ENCODE peak calls at places on chromosome 20, in seven cellular contexts. One of them, this sample, is unnamed.

GRCh38 chr20:59764037-59764436 is 159.7 kb downstream of the PHACTR3 start:
- DNase-seq in AG10803: no peak
- DNase-seq in endothelial cell: no peak
- DNase-seq in activated CD4-positive, alpha-beta T cell treated with anti-CD3 and anti-CD28 coated beads, Interleukin-2, amount 50 U/mL, for 1 hour: no peak
- DNase-seq in Kasumi-1: no peak
- DNase-seq in KBM-7: no peak
- DNase-seq in activated naive CD4-positive, alpha-beta T cell treated with anti-CD3 and anti-CD28 coated beads, Interleukin-2, amount 50 U/mL, for 72 hours: no peak
- DNase-seq in this sample: no peak

GRCh38 chr20:62677678-62678077 is 31.0 kb upstream of the NTSR1 start:
- DNase-seq in AG10803: no peak
- DNase-seq in endothelial cell: no peak
- DNase-seq in activated CD4-positive, alpha-beta T cell treated with anti-CD3 and anti-CD28 coated beads, Interleukin-2, amount 50 U/mL, for 1 hour: no peak
- DNase-seq in Kasumi-1: no peak
- DNase-seq in KBM-7: no peak
- DNase-seq in activated naive CD4-positive, alpha-beta T cell treated with anti-CD3 and anti-CD28 coated beads, Interleukin-2, amount 50 U/mL, for 72 hours: no peak
- DNase-seq in this sample: no peak

GRCh38 chr20:10282930-10283556 is 64.4 kb downstream of the SNAP25 start:
- DNase-seq in AG10803: peak
- DNase-seq in endothelial cell: no peak
- DNase-seq in activated CD4-positive, alpha-beta T cell treated with anti-CD3 and anti-CD28 coated beads, Interleukin-2, amount 50 U/mL, for 1 hour: no peak
- DNase-seq in Kasumi-1: no peak
- DNase-seq in KBM-7: no peak
- DNase-seq in activated naive CD4-positive, alpha-beta T cell treated with anti-CD3 and anti-CD28 coated beads, Interleukin-2, amount 50 U/mL, for 72 hours: no peak
- DNase-seq in this sample: no peak

GRCh38 chr20:36792422-36792821 is 18.9 kb upstream of the DSN1 start:
- DNase-seq in AG10803: peak
- DNase-seq in endothelial cell: peak
- DNase-seq in activated CD4-positive, alpha-beta T cell treated with anti-CD3 and anti-CD28 coated beads, Interleukin-2, amount 50 U/mL, for 1 hour: no peak
- DNase-seq in Kasumi-1: peak
- DNase-seq in KBM-7: peak
- DNase-seq in activated naive CD4-positive, alpha-beta T cell treated with anti-CD3 and anti-CD28 coated beads, Interleukin-2, amount 50 U/mL, for 72 hours: no peak
- DNase-seq in this sample: peak

GRCh38 chr20:62276448-62276847 is 26.3 kb upstream of the ADRM1 start:
- DNase-seq in AG10803: no peak
- DNase-seq in endothelial cell: no peak
- DNase-seq in activated CD4-positive, alpha-beta T cell treated with anti-CD3 and anti-CD28 coated beads, Interleukin-2, amount 50 U/mL, for 1 hour: no peak
- DNase-seq in Kasumi-1: no peak
- DNase-seq in KBM-7: no peak
- DNase-seq in activated naive CD4-positive, alpha-beta T cell treated with anti-CD3 and anti-CD28 coated beads, Interleukin-2, amount 50 U/mL, for 72 hours: no peak
- DNase-seq in this sample: no peak

GRCh38 chr20:868279-868678 is 34.8 kb downstream of the FAM110A start:
- DNase-seq in AG10803: no peak
- DNase-seq in endothelial cell: no peak
- DNase-seq in activated CD4-positive, alpha-beta T cell treated with anti-CD3 and anti-CD28 coated beads, Interleukin-2, amount 50 U/mL, for 1 hour: no peak
- DNase-seq in Kasumi-1: no peak
- DNase-seq in KBM-7: no peak
- DNase-seq in activated naive CD4-positive, alpha-beta T cell treated with anti-CD3 and anti-CD28 coated beads, Interleukin-2, amount 50 U/mL, for 72 hours: no peak
- DNase-seq in this sample: no peak

GRCh38 chr20:47704746-47705496 is 80.4 kb downstream of the SULF2 start:
- DNase-seq in AG10803: no peak
- DNase-seq in endothelial cell: no peak
- DNase-seq in activated CD4-positive, alpha-beta T cell treated with anti-CD3 and anti-CD28 coated beads, Interleukin-2, amount 50 U/mL, for 1 hour: no peak
- DNase-seq in Kasumi-1: peak
- DNase-seq in KBM-7: no peak
- DNase-seq in activated naive CD4-positive, alpha-beta T cell treated with anti-CD3 and anti-CD28 coated beads, Interleukin-2, amount 50 U/mL, for 72 hours: no peak
- DNase-seq in this sample: no peak

GRCh38 chr20:62972270-62973032 is 19.9 kb downstream of the SLC17A9 start:
- DNase-seq in AG10803: peak
- DNase-seq in endothelial cell: peak
- DNase-seq in activated CD4-positive, alpha-beta T cell treated with anti-CD3 and anti-CD28 coated beads, Interleukin-2, amount 50 U/mL, for 1 hour: peak
- DNase-seq in Kasumi-1: peak
- DNase-seq in KBM-7: peak
- DNase-seq in activated naive CD4-positive, alpha-beta T cell treated with anti-CD3 and anti-CD28 coated beads, Interleukin-2, amount 50 U/mL, for 72 hours: peak
- DNase-seq in this sample: peak

GRCh38 chr20:23826541-23827018 is at the start of gene CST2:
- DNase-seq in AG10803: no peak
- DNase-seq in endothelial cell: no peak
- DNase-seq in activated CD4-positive, alpha-beta T cell treated with anti-CD3 and anti-CD28 coated beads, Interleukin-2, amount 50 U/mL, for 1 hour: no peak
- DNase-seq in Kasumi-1: no peak
- DNase-seq in KBM-7: no peak
- DNase-seq in activated naive CD4-positive, alpha-beta T cell treated with anti-CD3 and anti-CD28 coated beads, Interleukin-2, amount 50 U/mL, for 72 hours: no peak
- DNase-seq in this sample: no peak

GRCh38 chr20:59010321-59010994 is 3.4 kb upstream of the CTSZ start:
- DNase-seq in AG10803: no peak
- DNase-seq in endothelial cell: peak
- DNase-seq in activated CD4-positive, alpha-beta T cell treated with anti-CD3 and anti-CD28 coated beads, Interleukin-2, amount 50 U/mL, for 1 hour: no peak
- DNase-seq in Kasumi-1: no peak
- DNase-seq in KBM-7: no peak
- DNase-seq in activated naive CD4-positive, alpha-beta T cell treated with anti-CD3 and anti-CD28 coated beads, Interleukin-2, amount 50 U/mL, for 72 hours: peak
- DNase-seq in this sample: no peak

GRCh38 chr20:21074605-21075336 is 31.4 kb downstream of the LINC00237 start:
- DNase-seq in AG10803: no peak
- DNase-seq in endothelial cell: no peak
- DNase-seq in activated CD4-positive, alpha-beta T cell treated with anti-CD3 and anti-CD28 coated beads, Interleukin-2, amount 50 U/mL, for 1 hour: no peak
- DNase-seq in Kasumi-1: no peak
- DNase-seq in KBM-7: peak
- DNase-seq in activated naive CD4-positive, alpha-beta T cell treated with anti-CD3 and anti-CD28 coated beads, Interleukin-2, amount 50 U/mL, for 72 hours: no peak
- DNase-seq in this sample: no peak

GRCh38 chr20:47724398-47724797 is 60.9 kb downstream of the SULF2 start:
- DNase-seq in AG10803: no peak
- DNase-seq in endothelial cell: no peak
- DNase-seq in activated CD4-positive, alpha-beta T cell treated with anti-CD3 and anti-CD28 coated beads, Interleukin-2, amount 50 U/mL, for 1 hour: no peak
- DNase-seq in Kasumi-1: no peak
- DNase-seq in KBM-7: no peak
- DNase-seq in activated naive CD4-positive, alpha-beta T cell treated with anti-CD3 and anti-CD28 coated beads, Interleukin-2, amount 50 U/mL, for 72 hours: no peak
- DNase-seq in this sample: no peak

GRCh38 chr20:37337208-37337955 is 8.6 kb upstream of the SRC start:
- DNase-seq in AG10803: no peak
- DNase-seq in endothelial cell: no peak
- DNase-seq in activated CD4-positive, alpha-beta T cell treated with anti-CD3 and anti-CD28 coated beads, Interleukin-2, amount 50 U/mL, for 1 hour: no peak
- DNase-seq in Kasumi-1: no peak
- DNase-seq in KBM-7: no peak
- DNase-seq in activated naive CD4-positive, alpha-beta T cell treated with anti-CD3 and anti-CD28 coated beads, Interleukin-2, amount 50 U/mL, for 72 hours: no peak
- DNase-seq in this sample: no peak

This sample was measured in germinal center.